ENCODE peak calls at places on chromosomes 16 and 17, in ten cellular contexts. N is NCI-H146; K is stimulated activated effector memory CD8-positive, alpha-beta T cell treated with anti-CD3 and anti-CD28 coated beads, Interleukin-12 subunit alpha, Interleukin-12 subunit beta, amount 100 ng/mL, for 72 hours; W is A172; U is SJSA1; M is psoas muscle; O is Calu3; R is astrocyte of the cerebellum; D is head of caudate nucleus; F is NCI-H1105. P is an unnamed sample.

GRCh38 chr17:40355123-40355803 is 9.3 kb downstream of the GJD3 start:
- DNase-seq in M (peak), F (peak), W (peak), R (no peak), N (peak), U (peak), K (peak), D (peak), O (peak), P (peak)

GRCh38 chr16:50401355-50401754 is 32.6 kb upstream of the BRD7 start:
- DNase-seq in M (no peak), R (no peak), F (no peak), D (no peak), O (no peak), U (no peak), W (no peak), N (no peak), K (no peak), P (no peak)

GRCh38 chr17:57940653-57941329 is 14.4 kb downstream of the CUEDC1 start:
- DNase-seq in D (peak), R (no peak), N (peak), W (peak), M (peak), O (no peak), U (no peak), F (no peak), K (no peak), P (no peak)

GRCh38 chr16:57185446-57185944 is 344 bp downstream of the PSME3IP1 start:
- DNase-seq in U (peak), N (peak), D (peak), O (peak), F (no peak), W (peak), R (no peak), M (peak), K (peak), P (peak)

GRCh38 chr16:76650579-76650978 is 373.4 kb downstream of the CNTNAP4 start:
- DNase-seq in R (no peak), U (no peak), N (no peak), M (no peak), K (no peak), D (no peak), W (no peak), O (no peak), F (no peak), P (no peak)

GRCh38 chr17:323181-323580 is 29.4 kb downstream of the RPH3AL start:
- DNase-seq in M (no peak), D (no peak), W (no peak), R (no peak), N (no peak), O (no peak), U (no peak), F (no peak), K (no peak), P (no peak)

GRCh38 chr17:75878174-75878998 is at the start of gene TRIM47:
- DNase-seq in D (peak), F (no peak), N (peak), K (no peak), U (peak), O (peak), R (no peak), M (peak), W (peak), P (peak)

GRCh38 chr17:82269138-82269881 is 4.2 kb downstream of the CSNK1D start:
- DNase-seq in N (no peak), U (no peak), O (no peak), D (no peak), W (no peak), M (no peak), R (no peak), K (no peak), F (no peak), P (no peak)

GRCh38 chr17:82684207-82684903 is 14.1 kb downstream of the RAB40B start:
- DNase-seq in N (no peak), W (peak), K (no peak), U (no peak), O (peak), D (no peak), M (peak), F (no peak), R (no peak), P (no peak)

GRCh38 chr16:77457046-77457445 is 22.2 kb upstream of the ADAMTS18 start:
- DNase-seq in U (peak), K (no peak), R (no peak), O (no peak), W (peak), M (no peak), F (no peak), D (no peak), N (no peak), P (no peak)

GRCh38 chr17:80475949-80476876 is at the start of gene NPTX1:
- DNase-seq in D (peak), U (no peak), O (no peak), K (no peak), R (no peak), M (no peak), W (no peak), N (peak), F (no peak), P (peak)

GRCh38 chr16:70604407-70605283 is 41.7 kb upstream of the IL34 start:
- DNase-seq in O (no peak), F (no peak), W (no peak), D (peak), U (no peak), K (no peak), R (no peak), N (no peak), M (no peak), P (no peak)

GRCh38 chr17:2050246-2050866 is 4.5 kb upstream of the HIC1 start:
- DNase-seq in R (no peak), K (peak), M (peak), U (peak), D (peak), W (peak), N (peak), F (peak), O (peak), P (peak)

GRCh38 chr16:84663433-84664101 is 15.3 kb downstream of the KLHL36 start:
- DNase-seq in K (no peak), R (no peak), M (no peak), N (no peak), D (no peak), U (peak), W (no peak), F (no peak), O (no peak), P (no peak)

GRCh38 chr17:57442401-57442823 is 186.1 kb downstream of the MSI2 start:
- DNase-seq in F (peak), K (no peak), O (no peak), R (no peak), N (no peak), W (no peak), U (no peak), D (no peak), M (no peak), P (no peak)

GRCh38 chr17:78535285-78536197 is 41.7 kb downstream of the DNAH17 start:
- DNase-seq in M (no peak), U (no peak), K (no peak), N (peak), R (no peak), W (no peak), O (peak), D (no peak), F (peak), P (peak)

GRCh38 chr17:82315703-82316358 is 1.6 kb downstream of the CD7 start:
- DNase-seq in M (no peak), O (no peak), F (no peak), W (no peak), K (peak), R (no peak), D (no peak), U (no peak), N (no peak), P (no peak)

GRCh38 chr16:11670171-11671131 is 2.2 kb downstream of the SNN start:
- DNase-seq in O (no peak), F (no peak), N (no peak), U (no peak), W (no peak), M (no peak), D (no peak), R (no peak), K (no peak), P (no peak)

GRCh38 chr17:3946711-3947235 is 17.5 kb downstream of the ATP2A3 start:
- DNase-seq in R (no peak), F (no peak), W (no peak), D (no peak), O (no peak), K (no peak), U (no peak), M (no peak), N (no peak), P (no peak)

GRCh38 chr16:49598386-49599170 is 225.0 kb downstream of the C16orf78 start:
- DNase-seq in F (no peak), M (no peak), W (no peak), R (no peak), O (no peak), D (no peak), N (no peak), U (peak), K (no peak), P (no peak)

GRCh38 chr17:71229036-71229435 is 891.8 kb upstream of the SOX9 start:
- DNase-seq in N (no peak), K (no peak), R (no peak), F (no peak), D (no peak), U (no peak), M (no peak), W (no peak), O (no peak), P (no peak)

GRCh38 chr16:962366-962765 is 8.4 kb downstream of the LMF1 start:
- DNase-seq in N (no peak), D (no peak), F (no peak), O (no peak), K (no peak), R (no peak), W (no peak), U (no peak), M (no peak), P (no peak)

GRCh38 chr17:66466421-66466820 is 164.0 kb downstream of the PRKCA start:
- DNase-seq in U (no peak), K (no peak), R (no peak), F (no peak), W (no peak), O (no peak), D (no peak), M (no peak), N (no peak), P (no peak)

GRCh38 chr17:68101992-68102758 is 66.6 kb downstream of the KPNA2 start:
- DNase-seq in N (peak), K (no peak), W (no peak), D (peak), F (peak), M (no peak), U (no peak), O (peak), R (no peak), P (peak)

GRCh38 chr17:75371981-75372380 is 33.5 kb downstream of the GRB2 start:
- DNase-seq in R (no peak), U (no peak), N (no peak), W (no peak), K (no peak), M (no peak), D (no peak), F (no peak), O (no peak), P (no peak)

GRCh38 chr16:79267781-79268180 is 332.8 kb downstream of the MAF start:
- DNase-seq in W (no peak), U (no peak), K (no peak), R (no peak), M (no peak), D (no peak), N (no peak), O (no peak), F (no peak), P (no peak)

GRCh38 chr16:54812229-54812628 is 118.4 kb upstream of the IRX5 start:
- DNase-seq in F (no peak), K (no peak), R (peak), N (no peak), O (no peak), W (no peak), M (no peak), D (no peak), U (no peak), P (no peak)

GRCh38 chr16:77300232-77300631 is 101.0 kb downstream of the SYCE1L start:
- DNase-seq in M (no peak), O (no peak), F (no peak), N (no peak), U (no peak), R (no peak), K (no peak), W (peak), D (no peak), P (peak)

GRCh38 chr17:39484178-39484577 is 22.9 kb downstream of the CDK12 start:
- DNase-seq in K (no peak), W (no peak), U (no peak), D (no peak), F (no peak), N (no peak), O (no peak), R (no peak), M (no peak), P (no peak)

GRCh38 chr17:57976594-57976993 is 11.5 kb downstream of the VEZF1 start:
- DNase-seq in O (no peak), R (no peak), N (no peak), D (no peak), F (no peak), U (no peak), W (no peak), K (no peak), M (no peak), P (peak)

GRCh38 chr17:60740584-60740983 is 62.9 kb downstream of the BCAS3 start:
- DNase-seq in U (no peak), R (no peak), N (no peak), W (no peak), M (no peak), K (no peak), O (no peak), F (no peak), D (no peak), P (no peak)

GRCh38 chr17:7217113-7217987 is 2.3 kb downstream of the DLG4 start:
- DNase-seq in F (peak), R (no peak), U (no peak), O (no peak), W (peak), M (peak), N (peak), K (no peak), D (peak), P (no peak)

GRCh38 chr16:14026572-14026971 is 44.5 kb upstream of the MRTFB start:
- DNase-seq in F (no peak), M (no peak), W (no peak), K (no peak), R (no peak), U (no peak), O (no peak), D (no peak), N (no peak), P (no peak)

GRCh38 chr17:36529121-36529520 is 5.5 kb downstream of the MYO19 start:
- DNase-seq in M (no peak), N (no peak), U (no peak), K (no peak), W (peak), O (no peak), R (no peak), F (no peak), D (no peak), P (no peak)

GRCh38 chr17:17055286-17056166 is 13.3 kb downstream of the MPRIP start:
- DNase-seq in U (peak), O (no peak), K (no peak), R (no peak), W (no peak), M (no peak), N (peak), D (peak), F (no peak), P (peak)

GRCh38 chr17:47789611-47790520 is 31.7 kb downstream of the OSBPL7 start:
- DNase-seq in K (peak), W (no peak), R (no peak), F (peak), U (peak), D (peak), M (peak), O (peak), N (peak), P (peak)

P was measured in PC-9.